ENCODE peak calls at places on chromosomes 4 and X, in five cellular contexts. A, Y, C, U and T are unnamed samples.
A peak's percentile ranks its signal among the peaks of the same experiment; 100 is the strongest.

GRCh38 chr4:110628321-110629213 is 5.7 kb upstream of the PITX2 start:
- DNase-seq in Y (peak; percentile 51), U (no peak), C (no peak), A (no peak), T (no peak)

GRCh38 chr4:100913685-100914084 is 395.9 kb upstream of the EMCN start:
- DNase-seq in Y (no peak), U (no peak), A (no peak), C (no peak), T (no peak)

GRCh38 chrX:129318375-129318774 is 204.9 kb downstream of the SMARCA1 start:
- DNase-seq in C (no peak), Y (no peak), A (peak; percentile 35), U (no peak), T (peak; percentile 32)

GRCh38 chr4:82667761-82668505 is 106.1 kb upstream of the TMEM150C start:
- DNase-seq in C (no peak), A (no peak), Y (no peak), U (no peak), T (no peak)

GRCh38 chrX:86137071-86137470 is 11.2 kb upstream of the DACH2 start:
- DNase-seq in U (no peak), Y (no peak), A (peak; percentile 74), C (no peak), T (no peak)

GRCh38 chrX:72003811-72004750 is 93.4 kb downstream of the NHSL2 start:
- DNase-seq in A (no peak), U (peak; percentile 31), Y (peak; percentile 84), C (no peak), T (no peak)

GRCh38 chr4:18518098-18518497 is 496.5 kb upstream of the LCORL start:
- DNase-seq in U (no peak), C (no peak), Y (no peak), A (no peak), T (no peak)

GRCh38 chr4:65023877-65024670 is 614.8 kb upstream of the TECRL start:
- DNase-seq in A (no peak), C (no peak), Y (no peak), U (no peak), T (no peak)

GRCh38 chrX:11629593-11630211 is 36.0 kb downstream of the ARHGAP6 start:
- DNase-seq in U (peak; percentile 14), C (no peak), Y (no peak), A (peak; percentile 51), T (no peak)

GRCh38 chrX:23898412-23898959 is 9.3 kb downstream of the APOO start:
- DNase-seq in U (no peak), C (no peak), Y (no peak), A (peak; percentile 64), T (no peak)

GRCh38 chrX:16711219-16712115 is 1.0 kb downstream of the CTPS2 start:
- DNase-seq in U (peak; percentile 7), Y (peak; percentile 73), A (no peak), C (peak; percentile 15), T (no peak)

GRCh38 chrX:134821370-134821769 is 163.1 kb upstream of the PLAC1 start:
- DNase-seq in Y (no peak), C (no peak), A (peak; percentile 73), U (peak; percentile 3), T (no peak)

GRCh38 chrX:42992199-42992943 is 214.4 kb upstream of the PPP1R2C start:
- DNase-seq in C (no peak), U (no peak), A (no peak), Y (no peak), T (no peak)

GRCh38 chr4:58247792-58248191 is 1137.6 kb upstream of the IGFBP7 start:
- DNase-seq in Y (no peak), U (no peak), A (no peak), C (no peak), T (no peak)

GRCh38 chr4:137370206-137370633 is 162.1 kb downstream of the PCDH18 start:
- DNase-seq in U (no peak), Y (no peak), A (peak; percentile 85), C (no peak), T (no peak)

GRCh38 chr4:109864134-109864533 is 16.2 kb downstream of the LRIT3 start:
- DNase-seq in U (no peak), C (no peak), A (no peak), Y (no peak), T (no peak)

GRCh38 chrX:137428251-137428661 is 137.7 kb upstream of the ZIC3 start:
- DNase-seq in Y (peak; percentile 75), C (no peak), U (no peak), A (no peak), T (no peak)

GRCh38 chrX:32447640-32448039 is 763.7 kb downstream of the DMD start:
- DNase-seq in U (no peak), C (no peak), Y (no peak), A (no peak), T (no peak)

GRCh38 chr4:170091069-170091696 is 1.4 kb upstream of the AADAT start:
- DNase-seq in Y (no peak), U (no peak), A (no peak), C (no peak), T (no peak)

GRCh38 chr4:128574706-128575105 is 234.8 kb upstream of the JADE1 start:
- DNase-seq in U (peak; percentile 93), A (peak; percentile 68), C (peak; percentile 79), Y (no peak), T (peak; percentile 89)

GRCh38 chr4:43112139-43112538 is 219.6 kb downstream of the GRXCR1 start:
- DNase-seq in C (no peak), U (no peak), A (no peak), Y (no peak), T (no peak)

GRCh38 chr4:185346975-185347601 is 48.6 kb downstream of the LRP2BP start:
- DNase-seq in U (no peak), Y (no peak), C (no peak), A (peak; percentile 62), T (no peak)

GRCh38 chr4:145299380-145300076 is 119.1 kb upstream of the OTUD4 start:
- DNase-seq in Y (no peak), C (no peak), A (peak; percentile 75), U (no peak), T (no peak)

GRCh38 chrX:153475751-153476281 is 5.4 kb upstream of the HAUS7 start:
- DNase-seq in U (no peak), C (no peak), Y (no peak), A (no peak), T (no peak)

GRCh38 chrX:10981491-10981890 is 129.6 kb upstream of the HCCS start:
- DNase-seq in C (no peak), A (no peak), Y (no peak), U (no peak), T (no peak)

GRCh38 chrX:1323315-1323714 is 13.3 kb upstream of the IL3RA start:
- DNase-seq in C (peak; percentile 36), U (peak; percentile 52), Y (peak; percentile 82), A (no peak), T (peak; percentile 54)

GRCh38 chrX:129932792-129933321 is 26.9 kb downstream of the UTP14A start:
- DNase-seq in C (peak; percentile 64), U (peak; percentile 9), Y (peak; percentile 76), A (no peak), T (peak; percentile 29)

GRCh38 chr4:77145806-77146425 is 11.1 kb upstream of the CCNG2 start:
- DNase-seq in A (no peak), C (no peak), Y (no peak), U (no peak), T (no peak)

GRCh38 chr4:30953799-30954198 is 233.6 kb downstream of the PCDH7 start:
- DNase-seq in C (no peak), U (no peak), Y (no peak), A (no peak), T (no peak)

GRCh38 chr4:30950737-30951136 is 230.6 kb downstream of the PCDH7 start:
- DNase-seq in A (no peak), Y (no peak), U (no peak), C (no peak), T (peak; percentile 30)

GRCh38 chr4:30956891-30957290 is 236.7 kb downstream of the PCDH7 start:
- DNase-seq in Y (no peak), A (no peak), U (no peak), C (no peak), T (no peak)

GRCh38 chr4:30948653-30949052 is 228.5 kb downstream of the PCDH7 start:
- DNase-seq in C (no peak), A (peak; percentile 58), Y (no peak), U (no peak), T (no peak)

DNA sequence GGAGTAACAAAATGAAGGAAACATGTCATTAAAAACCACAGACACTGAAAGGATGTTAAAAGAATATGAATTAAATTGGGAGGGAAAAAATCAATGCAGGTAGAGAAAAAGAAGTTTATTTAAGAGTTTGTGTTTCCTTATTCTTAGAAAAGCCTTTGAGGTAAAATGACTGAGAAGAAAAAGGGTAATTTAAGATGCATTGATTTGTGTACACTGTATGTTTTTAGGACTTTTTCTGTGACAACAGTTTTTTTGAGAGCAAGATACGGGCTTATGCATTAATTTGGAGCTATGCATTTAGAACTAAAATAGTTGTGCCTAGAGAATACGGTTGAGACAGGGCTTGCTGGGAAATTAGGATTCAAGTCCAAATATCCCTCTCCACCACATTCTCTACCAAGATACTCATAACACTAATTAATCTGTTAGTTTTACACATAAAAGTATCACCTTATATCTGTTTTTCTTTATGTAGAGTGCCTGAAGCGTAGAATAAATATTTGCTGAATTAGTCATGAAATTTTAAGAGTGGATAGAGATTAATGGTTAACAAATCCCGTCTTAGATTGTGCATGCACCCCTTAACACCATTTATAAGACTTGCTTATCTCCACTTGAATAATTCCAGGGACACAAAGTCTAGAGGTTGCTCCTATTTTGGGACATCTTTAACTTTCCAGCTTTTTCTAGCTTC is 232.5 kb downstream of the PCDH7 start:
- DNase-seq in C (no peak), U (no peak), A (no peak), Y (no peak), T (peak; percentile 75)
- H3K4me1 ChIP-seq in C (no peaks in the 10 kb centered on the region), U (peaks cover 8% of the 10 kb centered on the region), A (no peaks in the 10 kb centered on the region), Y (no peaks in the 10 kb centered on the region), T (no peaks in the 10 kb centered on the region)

GRCh38 chr4:118754890-118755289 is 69.7 kb downstream of the METTL14 start:
- DNase-seq in C (no peak), Y (no peak), A (no peak), U (no peak), T (no peak)
- H3K27ac ChIP-seq in C (no peak overlapping the region), Y (peak overlapping the region; percentile 67), A (no peak overlapping the region), U (peak overlapping the region; percentile 41), T (no peak overlapping the region)

GRCh38 chr4:622996-623913 is 2.1 kb upstream of the PDE6B start:
- DNase-seq in U (no peak), C (no peak), Y (peak; percentile 67), A (no peak), T (no peak)

GRCh38 chr4:621296-622070 is 3.9 kb upstream of the PDE6B start:
- DNase-seq in A (no peak), Y (peak; percentile 66), U (no peak), C (no peak), T (no peak)

GRCh38 chr4:620201-620600 is 5.2 kb upstream of the PDE6B start:
- DNase-seq in A (no peak), U (no peak), C (no peak), Y (peak; percentile 45), T (no peak)

GRCh38 chr4:622071-622995 is 3.0 kb upstream of the PDE6B start:
- DNase-seq in C (no peak), A (no peak), Y (peak; percentile 30), U (no peak), T (no peak)

GRCh38 chr4:620851-621261 is 4.5 kb upstream of the PDE6B start:
- DNase-seq in Y (peak; percentile 57), U (no peak), A (no peak), C (no peak), T (no peak)
- H3K4me1 ChIP-seq in Y (no peaks in the 10 kb centered on the region), U (no peaks in the 10 kb centered on the region), A (no peaks in the 10 kb centered on the region), C (peaks cover 12% of the 10 kb centered on the region), T (no peaks in the 10 kb centered on the region)

GRCh38 chrX:37830371-37830770 is 17.0 kb downstream of the DYNLT3 start:
- DNase-seq in C (no peak), A (peak; percentile 38), U (no peak), Y (no peak), T (no peak)

GRCh38 chrX:37824491-37825224 is 22.7 kb downstream of the DYNLT3 start:
- DNase-seq in U (no peak), C (no peak), Y (no peak), A (no peak), T (no peak)

GRCh38 chrX:37825225-37825842 is 22.0 kb downstream of the DYNLT3 start:
- DNase-seq in Y (no peak), U (peak; percentile 54), C (peak; percentile 19), A (peak; percentile 38), T (peak; percentile 51)
- H3K27ac ChIP-seq in Y (no peak overlapping the region), U (no peak overlapping the region), C (no peak overlapping the region), A (no peak overlapping the region), T (no peak overlapping the region)